ENCODE peak calls at places on chromosomes 7 and 10, in nine cellular contexts. I, Q, G, X, R, P, C, H and L are unnamed samples.

GRCh38 chr10:5400843-5401242 is 3.8 kb downstream of the TUBAL3 start:
- DNase-seq in I (no peak), Q (no peak), G (no peak), X (no peak), R (no peak), P (no peak), C (no peak), H (no peak), L (no peak)

GRCh38 chr10:30865141-30865926 is 166.3 kb downstream of the ZNF438 start:
- DNase-seq in I (no peak), Q (no peak), G (no peak), X (no peak), R (no peak), P (peak; percentile 45), C (no peak), H (no peak), L (no peak)

GRCh38 chr7:151689196-151689971 is 169.7 kb upstream of the RHEB start:
- DNase-seq in I (no peak), Q (no peak), G (no peak), X (no peak), R (no peak), P (no peak), C (peak; percentile 53), H (no peak), L (no peak)

GRCh38 chr10:132186488-132187413 is at the start of gene DPYSL4:
- DNase-seq in I (no peak), Q (peak; percentile 48), G (peak; percentile 73), X (peak; percentile 21), R (no peak), P (no peak), C (no peak), H (peak; percentile 35), L (peak; percentile 48)

GRCh38 chr7:91941450-91941849 is 788 bp downstream of the AKAP9 start:
- DNase-seq in I (peak; percentile 8), Q (no peak), G (peak; percentile 71), X (peak; percentile 48), R (no peak), P (peak; percentile 22), C (peak; percentile 58), H (peak; percentile 51), L (peak; percentile 52)

GRCh38 chr10:132748135-132748534 is 37.8 kb downstream of the NKX6-2 start:
- DNase-seq in I (no peak), Q (no peak), G (no peak), X (no peak), R (no peak), P (no peak), C (no peak), H (no peak), L (no peak)

GRCh38 chr7:38796636-38797501 is 112.1 kb downstream of the VPS41 start:
- DNase-seq in I (peak; percentile 16), Q (peak; percentile 9), G (peak; percentile 65), X (peak; percentile 29), R (peak; percentile 45), P (peak; percentile 76), C (no peak), H (peak; percentile 50), L (peak; percentile 76)

GRCh38 chr10:79074732-79075131 is 6.0 kb downstream of the ZMIZ1 start:
- DNase-seq in I (no peak), Q (no peak), G (no peak), X (no peak), R (no peak), P (no peak), C (peak; percentile 61), H (no peak), L (no peak)

GRCh38 chr10:119252051-119252465 is 44.7 kb downstream of the GRK5 start:
- DNase-seq in I (no peak), Q (no peak), G (no peak), X (no peak), R (no peak), P (peak; percentile 35), C (no peak), H (no peak), L (no peak)

GRCh38 chr7:70539622-70540021 is 592.3 kb upstream of the GALNT17 start:
- DNase-seq in I (no peak), Q (no peak), G (no peak), X (no peak), R (no peak), P (no peak), C (no peak), H (no peak), L (no peak)

GRCh38 chr7:71633571-71634008 is 501.6 kb downstream of the GALNT17 start:
- DNase-seq in I (no peak), Q (no peak), G (no peak), X (no peak), R (no peak), P (peak; percentile 94), C (no peak), H (no peak), L (peak; percentile 75)

GRCh38 chr7:78620931-78621330 is 822.4 kb downstream of the PHTF2 start:
- DNase-seq in I (no peak), Q (no peak), G (no peak), X (no peak), R (peak; percentile 23), P (peak; percentile 5), C (no peak), H (peak; percentile 1), L (peak; percentile 88)